ENCODE peak calls at places on chromosomes 5 and 9, in six cellular contexts. M, X, A, R, F and I are unnamed samples.

GRCh38 chr9:84000186-84000585 is 19.6 kb downstream of the RMI1 start:
- DNase-seq in M (no peak), X (no peak), A (no peak), R (no peak), F (peak; percentile 53), I (no peak)

GRCh38 chr5:176863765-176864098 is 35.4 kb downstream of the HK3 start:
- DNase-seq in M (no peak), X (no peak), A (no peak), R (no peak), F (no peak), I (no peak)

GRCh38 chr5:31941356-31941755 is 232.8 kb downstream of the GOLPH3 start:
- DNase-seq in M (no peak), X (no peak), A (no peak), R (no peak), F (no peak), I (no peak)

GRCh38 chr5:177490311-177490991 is 7.0 kb downstream of the PDLIM7 start:
- DNase-seq in M (no peak), X (no peak), A (no peak), R (no peak), F (no peak), I (no peak)

GRCh38 chr5:54317511-54318260 is 7.3 kb upstream of the ARL15 start:
- DNase-seq in M (no peak), X (no peak), A (no peak), R (no peak), F (no peak), I (no peak)

GRCh38 chr9:99905833-99906402 is 536 bp upstream of the STX17 start:
- DNase-seq in M (no peak), X (no peak), A (peak; percentile 9), R (peak; percentile 61), F (peak; percentile 3), I (peak; percentile 74)

GRCh38 chr5:94702729-94703128 is 84.3 kb downstream of the SLF1 start:
- DNase-seq in M (no peak), X (no peak), A (peak; percentile 75), R (no peak), F (no peak), I (no peak)

GRCh38 chr5:153573326-153574033 is 83.0 kb downstream of the GRIA1 start:
- DNase-seq in M (no peak), X (no peak), A (no peak), R (no peak), F (no peak), I (no peak)

GRCh38 chr9:88835038-88835466 is 156.2 kb upstream of the S1PR3 start:
- DNase-seq in M (no peak), X (no peak), A (peak; percentile 28), R (no peak), F (peak; percentile 84), I (peak; percentile 22)

GRCh38 chr9:113309204-113309813 is 6.1 kb upstream of the RNF183 start:
- DNase-seq in M (no peak), X (no peak), A (peak; percentile 44), R (peak; percentile 19), F (peak; percentile 69), I (peak; percentile 55)

GRCh38 chr5:71014186-71014585 is 11.0 kb downstream of the NAIP start:
- DNase-seq in M (peak; percentile 22), X (no peak), A (no peak), R (no peak), F (no peak), I (no peak)

GRCh38 chr5:43037929-43038510 is 2.1 kb downstream of the ANXA2R start:
- DNase-seq in M (peak; percentile 65), X (no peak), A (peak; percentile 43), R (no peak), F (peak; percentile 82), I (peak; percentile 82)

GRCh38 chr5:112951124-112951702 is 25.4 kb upstream of the DCP2 start:
- DNase-seq in M (no peak), X (no peak), A (no peak), R (no peak), F (no peak), I (no peak)

GRCh38 chr9:128098017-128098935 is 29.3 kb downstream of the PTGES2 start:
- DNase-seq in M (peak; percentile 97), X (peak; percentile 89), A (no peak), R (peak; percentile 99), F (peak; percentile 98), I (peak; percentile 93)

GRCh38 chr9:3525836-3526165 is at the start of gene RFX3:
- DNase-seq in M (peak; percentile 94), X (peak; percentile 92), A (peak; percentile 92), R (peak; percentile 90), F (peak; percentile 98), I (peak; percentile 79)

GRCh38 chr5:175252234-175252805 is 191.7 kb downstream of the DRD1 start:
- DNase-seq in M (no peak), X (no peak), A (no peak), R (no peak), F (no peak), I (peak; percentile 4)

GRCh38 chr5:14870347-14871083 is 1.1 kb downstream of the ANKH start:
- DNase-seq in M (no peak), X (peak; percentile 36), A (peak; percentile 79), R (no peak), F (no peak), I (peak; percentile 19)

GRCh38 chr5:163908253-163908652 is 402.8 kb downstream of the MAT2B start:
- DNase-seq in M (no peak), X (no peak), A (no peak), R (no peak), F (no peak), I (no peak)

GRCh38 chr5:43065384-43066230 is 25.5 kb upstream of the ANXA2R start:
- DNase-seq in M (no peak), X (peak; percentile 60), A (peak; percentile 73), R (no peak), F (peak; percentile 81), I (peak; percentile 54)

DNA sequence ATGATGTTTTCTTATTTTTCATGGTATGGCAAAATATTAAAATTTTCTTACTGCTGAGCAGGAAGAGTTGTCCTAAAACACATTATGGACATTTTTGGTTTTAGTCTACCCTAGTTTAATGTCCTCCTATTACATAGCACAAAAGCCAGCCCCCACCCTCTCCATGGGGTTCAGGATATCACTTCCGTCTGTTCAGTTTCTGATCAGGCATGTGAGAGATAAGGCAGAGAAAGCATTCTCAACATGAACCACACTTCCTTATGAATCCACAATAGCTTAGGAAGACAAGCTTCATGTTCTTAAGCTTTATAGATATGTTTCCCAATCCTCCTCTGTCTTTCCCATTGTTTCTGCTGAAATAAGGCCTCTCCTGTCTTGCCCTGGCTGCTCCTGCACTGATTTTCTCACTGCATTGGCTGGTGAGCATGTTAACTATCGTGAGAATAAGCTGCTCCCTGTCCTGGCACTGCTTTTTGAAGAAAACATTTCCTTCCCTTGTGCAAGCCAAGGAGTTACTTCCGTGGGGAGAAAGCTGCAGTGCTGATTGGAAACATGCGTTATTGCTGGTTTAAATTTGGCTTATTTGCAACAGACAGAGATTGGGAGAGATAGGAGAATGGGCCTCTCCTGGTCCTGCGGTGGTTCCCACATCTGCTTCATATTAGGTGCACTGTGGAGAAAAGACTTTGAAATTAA is 260.3 kb upstream of the RPS23 start:
- DNase-seq in M (no peak), X (no peak), A (no peak), R (no peak), F (peak; percentile 88), I (no peak)
- TF ChIP-seq CTCF in M (no peak), X (no peak), A (no peak), R (no peak), F (no peak), I (no peak)

DNA sequence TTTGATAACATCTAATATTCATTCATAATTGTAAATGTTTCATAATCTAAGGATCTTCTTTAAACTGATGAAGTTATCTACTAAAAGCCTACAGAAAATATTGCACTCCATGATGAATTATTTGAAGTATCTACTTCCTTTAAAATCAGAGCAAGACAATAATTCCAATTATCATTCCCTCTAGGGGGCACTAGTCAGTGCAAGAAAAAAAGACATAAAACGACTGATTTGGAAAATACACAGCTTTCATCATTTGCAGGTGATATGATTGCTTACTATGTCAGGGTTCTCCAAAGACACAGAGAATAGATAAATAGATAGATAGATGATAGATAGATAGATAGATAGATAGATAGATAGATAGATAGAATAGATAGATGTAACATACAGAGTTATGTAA is 13.5 kb upstream of the GRM6 start:
- DNase-seq in M (no peak), X (no peak), A (peak; percentile 2), R (no peak), F (no peak), I (no peak)
- TF ChIP-seq CTCF in M (peak; percentile 51), X (no peak), A (peak; percentile 74), R (no peak), F (peak; percentile 17), I (peak; percentile 19)

GRCh38 chr5:39428639-39429038 is 3.9 kb upstream of the DAB2 start:
- DNase-seq in M (no peak), X (no peak), A (no peak), R (no peak), F (no peak), I (peak; percentile 30)

GRCh38 chr5:39427225-39427624 is 2.4 kb upstream of the DAB2 start:
- DNase-seq in M (no peak), X (no peak), A (no peak), R (no peak), F (peak; percentile 55), I (no peak)

GRCh38 chr5:39424751-39425524 is at the start of gene DAB2:
- DNase-seq in M (peak; percentile 96), X (peak; percentile 82), A (no peak), R (no peak), F (peak; percentile 97), I (peak; percentile 94)

GRCh38 chr5:39426136-39426535 is 1.4 kb upstream of the DAB2 start:
- DNase-seq in M (no peak), X (no peak), A (no peak), R (no peak), F (no peak), I (no peak)

DNA sequence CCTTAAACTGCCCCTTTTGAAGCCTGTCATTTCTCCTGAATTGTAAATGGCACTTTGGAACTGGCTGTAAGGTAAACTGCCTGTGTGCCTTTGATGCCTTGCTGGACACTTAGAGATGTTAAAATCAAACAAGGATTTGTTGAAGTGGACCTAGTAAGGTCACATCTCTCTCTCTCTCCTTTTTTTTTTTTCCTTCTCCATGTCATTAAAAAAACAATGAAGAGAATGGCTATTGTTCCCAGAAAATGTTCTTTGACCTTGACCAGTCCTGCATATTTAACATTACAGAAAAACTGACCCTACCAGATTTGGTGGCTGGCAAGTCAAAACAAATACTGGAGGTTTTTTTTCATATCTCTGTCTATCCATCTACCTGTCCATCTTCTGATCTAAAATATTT is 2.9 kb upstream of the DAB2 start:
- DNase-seq in M (no peak), X (no peak), A (no peak), R (no peak), F (no peak), I (no peak)
- TF ChIP-seq CTCF in M (no peak), X (no peak), A (no peak), R (no peak), F (no peak), I (no peak)

GRCh38 chr5:139377226-139377625 is 5.9 kb downstream of the SLC23A1 start:
- DNase-seq in M (peak; percentile 44), X (peak; percentile 7), A (no peak), R (no peak), F (no peak), I (no peak)

GRCh38 chr5:139378941-139379361 is 4.1 kb downstream of the SLC23A1 start:
- DNase-seq in M (peak; percentile 43), X (no peak), A (no peak), R (no peak), F (no peak), I (no peak)

GRCh38 chr5:139379626-139380449 is 3.3 kb downstream of the SLC23A1 start:
- DNase-seq in M (peak; percentile 39), X (no peak), A (no peak), R (no peak), F (no peak), I (no peak)

GRCh38 chr5:139376364-139376763 is 6.7 kb downstream of the SLC23A1 start:
- DNase-seq in M (no peak), X (no peak), A (no peak), R (no peak), F (no peak), I (no peak)

GRCh38 chr5:139378101-139378825 is 4.8 kb downstream of the SLC23A1 start:
- DNase-seq in M (peak; percentile 64), X (peak; percentile 16), A (no peak), R (no peak), F (no peak), I (no peak)
- TF ChIP-seq CTCF in M (no peak), X (no peak), A (no peak), R (no peak), F (no peak), I (no peak)